ENCODE peak calls at places on chromosomes 16 and 17, in four cellular contexts. One of them, this sample, is unnamed.

GRCh38 chr17:71677444-71677843 is 443.4 kb upstream of the SOX9 start:
- DNase-seq in astrocyte: no peak
- DNase-seq in CD4-positive, CD25-positive, alpha-beta regulatory T cell: no peak
- DNase-seq in GOT3: no peak
- DNase-seq in this sample: no peak

GRCh38 chr17:57624390-57624789 is 120.7 kb downstream of the CCDC182 start:
- DNase-seq in astrocyte: no peak
- DNase-seq in GOT3: no peak
- DNase-seq in CD4-positive, CD25-positive, alpha-beta regulatory T cell: no peak
- DNase-seq in this sample: no peak

GRCh38 chr16:58377932-58378331 is 14.3 kb upstream of the GINS3 start:
- DNase-seq in astrocyte: no peak
- DNase-seq in GOT3: no peak
- DNase-seq in CD4-positive, CD25-positive, alpha-beta regulatory T cell: no peak
- DNase-seq in this sample: no peak

GRCh38 chr16:3305109-3306068 is at the start of the genes TIGD7 and ZNF75A:
- DNase-seq in CD4-positive, CD25-positive, alpha-beta regulatory T cell: peak; percentile 82
- DNase-seq in GOT3: peak; percentile 49
- DNase-seq in astrocyte: peak; percentile 90
- DNase-seq in this sample: peak; percentile 90

GRCh38 chr16:15650698-15651161 is 685 bp downstream of the NDE1 start:
- DNase-seq in CD4-positive, CD25-positive, alpha-beta regulatory T cell: peak; percentile 21
- DNase-seq in GOT3: no peak
- DNase-seq in astrocyte: no peak
- DNase-seq in this sample: peak; percentile 82

GRCh38 chr17:39653662-39654331 is 11.4 kb upstream of the TCAP start:
- DNase-seq in GOT3: no peak
- DNase-seq in astrocyte: no peak
- DNase-seq in CD4-positive, CD25-positive, alpha-beta regulatory T cell: peak; percentile 61
- DNase-seq in this sample: peak; percentile 52

GRCh38 chr17:76202516-76202915 is 37.8 kb downstream of the RNF157 start:
- DNase-seq in CD4-positive, CD25-positive, alpha-beta regulatory T cell: no peak
- DNase-seq in GOT3: no peak
- DNase-seq in astrocyte: no peak
- DNase-seq in this sample: no peak

GRCh38 chr16:88017551-88018101 is 66.4 kb downstream of the BANP start:
- DNase-seq in astrocyte: no peak
- DNase-seq in GOT3: no peak
- DNase-seq in CD4-positive, CD25-positive, alpha-beta regulatory T cell: no peak
- DNase-seq in this sample: no peak

GRCh38 chr17:2138318-2138717 is 83.4 kb downstream of the HIC1 start:
- DNase-seq in GOT3: no peak
- DNase-seq in astrocyte: no peak
- DNase-seq in CD4-positive, CD25-positive, alpha-beta regulatory T cell: no peak
- DNase-seq in this sample: peak; percentile 87

GRCh38 chr17:77247048-77247541 is 106.3 kb downstream of the SEC14L1 start:
- DNase-seq in GOT3: peak; percentile 18
- DNase-seq in astrocyte: peak; percentile 22
- DNase-seq in CD4-positive, CD25-positive, alpha-beta regulatory T cell: peak; percentile 77
- DNase-seq in this sample: peak; percentile 87

GRCh38 chr17:68349157-68349556 is 57.9 kb downstream of the ARSG start:
- DNase-seq in astrocyte: no peak
- DNase-seq in GOT3: no peak
- DNase-seq in CD4-positive, CD25-positive, alpha-beta regulatory T cell: no peak
- DNase-seq in this sample: no peak

GRCh38 chr16:11099672-11100195 is 155.4 kb downstream of the CLEC16A start:
- DNase-seq in astrocyte: no peak
- DNase-seq in GOT3: no peak
- DNase-seq in CD4-positive, CD25-positive, alpha-beta regulatory T cell: no peak
- DNase-seq in this sample: no peak

GRCh38 chr17:76550712-76551615 is 11.1 kb downstream of the PRCD start:
- DNase-seq in GOT3: no peak
- DNase-seq in astrocyte: no peak
- DNase-seq in CD4-positive, CD25-positive, alpha-beta regulatory T cell: no peak
- DNase-seq in this sample: no peak

GRCh38 chr16:56743840-56744239 is 13.9 kb downstream of the NUP93 start:
- DNase-seq in GOT3: no peak
- DNase-seq in astrocyte: peak; percentile 30
- DNase-seq in CD4-positive, CD25-positive, alpha-beta regulatory T cell: no peak
- DNase-seq in this sample: no peak

GRCh38 chr16:27332105-27332504 is 18.3 kb downstream of the IL4R start:
- DNase-seq in CD4-positive, CD25-positive, alpha-beta regulatory T cell: no peak
- DNase-seq in astrocyte: no peak
- DNase-seq in GOT3: no peak
- DNase-seq in this sample: no peak

GRCh38 chr17:37813753-37814152 is 68.9 kb upstream of the HNF1B start:
- DNase-seq in astrocyte: peak; percentile 100
- DNase-seq in CD4-positive, CD25-positive, alpha-beta regulatory T cell: no peak
- DNase-seq in GOT3: no peak
- DNase-seq in this sample: no peak

GRCh38 chr16:69600202-69600601 is 34.4 kb downstream of the NFAT5 start:
- DNase-seq in GOT3: no peak
- DNase-seq in CD4-positive, CD25-positive, alpha-beta regulatory T cell: no peak
- DNase-seq in astrocyte: no peak
- DNase-seq in this sample: no peak

GRCh38 chr16:11738742-11739544 is 3.7 kb downstream of the TXNDC11 start:
- DNase-seq in CD4-positive, CD25-positive, alpha-beta regulatory T cell: no peak
- DNase-seq in GOT3: no peak
- DNase-seq in astrocyte: no peak
- DNase-seq in this sample: peak; percentile 71

GRCh38 chr17:82611140-82612058 is 36.8 kb downstream of the WDR45B start:
- DNase-seq in GOT3: no peak
- DNase-seq in CD4-positive, CD25-positive, alpha-beta regulatory T cell: no peak
- DNase-seq in astrocyte: peak; percentile 30
- DNase-seq in this sample: no peak